ENCODE peak calls at places on chromosomes 2 and 18, in five cellular contexts. J, U, S, L and V are unnamed samples.

GRCh38 chr2:56211048-56211447 is 27.3 kb downstream of the CCDC85A start:
- DNase-seq in J (no peak), U (no peak), S (no peak), L (no peak), V (no peak)

GRCh38 chr2:1993711-1994682 is 249.7 kb upstream of the PXDN start:
- DNase-seq in J (no peak), U (no peak), S (no peak), L (peak; percentile 33), V (no peak)

GRCh38 chr18:31043709-31044108 is 1.2 kb upstream of the DSC3 start:
- DNase-seq in J (no peak), U (no peak), S (no peak), L (no peak), V (no peak)

GRCh38 chr2:236969767-236970655 is 115.7 kb upstream of the COPS8 start:
- DNase-seq in J (no peak), U (no peak), S (no peak), L (peak; percentile 18), V (no peak)

GRCh38 chr18:48875942-48876511 is 74.7 kb downstream of the SMAD7 start:
- DNase-seq in J (no peak), U (no peak), S (no peak), L (no peak), V (no peak)

GRCh38 chr2:8606226-8606625 is 75.6 kb upstream of the ID2 start:
- DNase-seq in J (no peak), U (peak; percentile 93), S (no peak), L (no peak), V (no peak)

GRCh38 chr18:57542126-57542525 is 44.4 kb downstream of the FECH start:
- DNase-seq in J (no peak), U (no peak), S (no peak), L (peak; percentile 96), V (no peak)

GRCh38 chr2:133262888-133263287 is 305.4 kb downstream of the NCKAP5 start:
- DNase-seq in J (no peak), U (no peak), S (no peak), L (peak; percentile 25), V (no peak)

GRCh38 chr2:29749843-29750242 is 171.5 kb downstream of the ALK start:
- DNase-seq in J (no peak), U (no peak), S (no peak), L (peak; percentile 6), V (no peak)

GRCh38 chr2:197356136-197356535 is 45.6 kb upstream of the ANKRD44 start:
- DNase-seq in J (no peak), U (peak; percentile 48), S (no peak), L (peak; percentile 37), V (peak; percentile 25)

GRCh38 chr18:55477537-55478300 is 110.3 kb downstream of the TCF4 start:
- DNase-seq in J (peak; percentile 29), U (peak; percentile 55), S (no peak), L (peak; percentile 82), V (peak; percentile 12)

GRCh38 chr2:216596986-216597509 is 36.2 kb upstream of the IGFBP2 start:
- DNase-seq in J (no peak), U (no peak), S (no peak), L (peak; percentile 36), V (no peak)

GRCh38 chr2:36322108-36322507 is 33.5 kb upstream of the CRIM1 start:
- DNase-seq in J (no peak), U (no peak), S (no peak), L (peak; percentile 53), V (no peak)

GRCh38 chr2:150487537-150488429 is at the start of gene RND3:
- DNase-seq in J (peak; percentile 99), U (peak; percentile 92), S (peak; percentile 97), L (peak; percentile 99), V (no peak)

GRCh38 chr2:230899287-230899686 is 25.8 kb downstream of the GPR55 start:
- DNase-seq in J (no peak), U (no peak), S (no peak), L (no peak), V (no peak)

GRCh38 chr2:105842555-105842954 is 97.8 kb downstream of the NCK2 start:
- DNase-seq in J (no peak), U (no peak), S (no peak), L (no peak), V (no peak)

GRCh38 chr18:63366270-63366990 is 576 bp downstream of the KDSR start:
- DNase-seq in J (peak; percentile 70), U (peak; percentile 48), S (peak; percentile 53), L (peak; percentile 92), V (peak; percentile 71)

GRCh38 chr2:23588106-23588505 is 203.1 kb downstream of the KLHL29 start:
- DNase-seq in J (no peak), U (no peak), S (no peak), L (no peak), V (no peak)

GRCh38 chr18:79944126-79944731 is 7.2 kb downstream of the SLC66A2 start:
- DNase-seq in J (no peak), U (no peak), S (no peak), L (no peak), V (no peak)

GRCh38 chr2:68766378-68766845 is 31.8 kb downstream of the ARHGAP25 start:
- DNase-seq in J (peak; percentile 41), U (peak; percentile 84), S (peak; percentile 33), L (no peak), V (peak; percentile 60)

GRCh38 chr2:135797497-135798274 is 39.3 kb downstream of the LCT start:
- DNase-seq in J (peak; percentile 40), U (peak; percentile 76), S (peak; percentile 75), L (peak; percentile 91), V (peak; percentile 53)

GRCh38 chr18:23812566-23813440 is 123.5 kb downstream of the LAMA3 start:
- DNase-seq in J (no peak), U (peak; percentile 29), S (no peak), L (peak; percentile 54), V (peak; percentile 51)

GRCh38 chr2:158894078-158894477 is 74.4 kb upstream of the TANC1 start:
- DNase-seq in J (no peak), U (no peak), S (no peak), L (peak; percentile 84), V (no peak)

GRCh38 chr2:155980941-155981561 is 351.5 kb downstream of the NR4A2 start:
- DNase-seq in J (no peak), U (peak; percentile 23), S (no peak), L (no peak), V (no peak)

GRCh38 chr2:134460583-134460998 is 206.7 kb downstream of the MGAT5 start:
- DNase-seq in J (peak; percentile 24), U (peak; percentile 29), S (peak; percentile 64), L (peak; percentile 66), V (peak; percentile 18)

GRCh38 chr18:77098554-77099174 is 33.9 kb downstream of the MBP start:
- DNase-seq in J (no peak), U (no peak), S (no peak), L (peak; percentile 37), V (no peak)

GRCh38 chr2:191246820-191247380 is 1.7 kb downstream of the MYO1B start:
- DNase-seq in J (no peak), U (no peak), S (no peak), L (peak; percentile 50), V (no peak)

GRCh38 chr2:168809537-168809936 is 7.1 kb downstream of the NOSTRIN start:
- DNase-seq in J (no peak), U (no peak), S (no peak), L (no peak), V (no peak)

GRCh38 chr18:59996370-59996966 is 96.7 kb downstream of the PMAIP1 start:
- DNase-seq in J (no peak), U (peak; percentile 55), S (no peak), L (peak; percentile 68), V (peak; percentile 32)

GRCh38 chr2:74439373-74440004 is 2.2 kb downstream of the RTKN start:
- DNase-seq in J (no peak), U (no peak), S (no peak), L (no peak), V (no peak)

GRCh38 chr2:9690252-9690651 is 59.5 kb upstream of the YWHAQ start:
- DNase-seq in J (no peak), U (no peak), S (peak; percentile 83), L (no peak), V (no peak)

GRCh38 chr2:127652786-127653357 is 6.9 kb downstream of the GPR17 start:
- DNase-seq in J (no peak), U (no peak), S (peak; percentile 26), L (no peak), V (no peak)

GRCh38 chr2:127651987-127652550 is 6.1 kb downstream of the GPR17 start:
- DNase-seq in J (no peak), U (no peak), S (peak; percentile 97), L (no peak), V (no peak)

GRCh38 chr2:127654838-127655175 is 8.9 kb downstream of the GPR17 start:
- DNase-seq in J (no peak), U (no peak), S (no peak), L (no peak), V (no peak)

GRCh38 chr2:127654084-127654837 is 8.3 kb downstream of the GPR17 start:
- DNase-seq in J (no peak), U (no peak), S (peak; percentile 24), L (no peak), V (no peak)

DNA sequence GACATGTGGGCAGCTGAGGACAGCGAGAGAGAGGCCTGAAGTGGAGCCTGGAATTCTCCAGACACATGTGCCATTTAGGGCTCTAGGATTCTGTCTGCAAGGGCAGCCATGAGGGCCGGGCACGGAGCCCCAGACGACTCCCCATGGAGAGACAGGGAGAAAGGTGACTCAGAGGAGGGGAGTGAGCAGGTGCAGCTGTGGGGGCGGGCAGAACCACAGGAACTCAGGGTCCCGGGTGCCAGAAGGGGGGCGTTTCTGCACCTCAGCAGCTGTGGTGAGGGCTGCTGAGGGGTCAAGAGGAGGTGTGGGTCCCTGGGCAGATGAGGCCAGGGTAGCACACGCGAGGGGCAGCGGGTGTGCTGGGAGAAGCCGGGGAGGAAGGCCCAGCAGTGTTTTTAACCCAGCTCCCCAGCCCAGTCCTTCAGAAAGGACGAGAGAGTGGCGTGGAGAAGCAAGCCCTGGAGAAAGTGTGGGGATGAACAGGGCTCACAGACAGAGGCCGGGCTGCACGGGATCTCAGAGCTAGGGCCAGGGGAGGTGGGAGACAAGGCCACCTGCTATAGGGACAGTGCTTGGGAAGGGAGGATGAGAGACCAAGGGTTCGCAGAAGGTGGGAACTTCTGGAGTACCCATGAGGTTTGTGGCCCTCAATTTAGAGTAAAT is 7.6 kb downstream of the GPR17 start:
- DNase-seq in J (no peak), U (no peak), S (peak; percentile 38), L (no peak), V (no peak)
- H3K4me1 ChIP-seq in J (peaks cover 2% of the 10 kb centered on the region), U (no peaks in the 10 kb centered on the region), S (peaks cover 98% of the 10 kb centered on the region), L (no peaks in the 10 kb centered on the region), V (peaks cover 10% of the 10 kb centered on the region)

GRCh38 chr2:20625920-20626697 is 24.8 kb downstream of the HS1BP3 start:
- DNase-seq in J (no peak), U (no peak), S (peak; percentile 81), L (no peak), V (no peak)
- H3K27ac ChIP-seq in J (peak overlapping the region; percentile 79), U (no peak overlapping the region), S (peak overlapping the region; percentile 68), L (no peak overlapping the region), V (no peak overlapping the region)

GRCh38 chr2:38971377-38971776 is 81.7 kb downstream of the ARHGEF33 start:
- DNase-seq in J (no peak), U (no peak), S (no peak), L (no peak), V (no peak)
- H3K4me3 ChIP-seq in J (no peak overlapping the region), U (no peak overlapping the region), S (no peak overlapping the region), L (no peak overlapping the region), V (no peak overlapping the region)

DNA sequence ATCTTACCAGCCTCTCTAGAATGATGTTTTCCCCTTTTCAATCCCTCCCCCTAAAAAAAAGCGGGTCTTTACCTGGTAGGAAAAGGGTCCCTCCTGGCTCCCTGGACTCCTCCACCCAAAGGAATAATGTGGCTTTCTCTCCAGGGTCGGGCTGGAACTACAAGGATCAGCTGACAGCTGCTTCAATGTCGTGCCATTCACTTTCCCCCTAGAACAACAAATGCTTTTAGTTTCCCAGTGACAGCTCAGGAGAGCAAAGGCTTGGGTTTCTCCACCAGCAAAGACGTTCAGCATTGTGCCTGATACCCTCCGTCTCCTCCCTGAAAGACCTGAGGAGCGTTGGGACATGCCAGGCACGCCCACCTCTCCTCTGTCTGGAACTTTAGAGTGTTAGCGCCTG is 173.8 kb upstream of the SIX3 start:
- DNase-seq in J (no peak), U (no peak), S (no peak), L (no peak), V (no peak)
- H3K4me1 ChIP-seq in J (no peaks in the 10 kb centered on the region), U (no peaks in the 10 kb centered on the region), S (peaks cover 16% of the 10 kb centered on the region), L (no peaks in the 10 kb centered on the region), V (no peaks in the 10 kb centered on the region)